ENCODE peak calls at places on chromosome 7, in five cellular contexts. D is GM23338, Z is spleen, B is SK-N-SH, K is esophagus muscularis mucosa. X is an unnamed sample.

GRCh38 chr7:120991570-120991969 is 3.1 kb downstream of the CPED1 start:
- DNase-seq in D (no peak), Z (no peak), K (no peak), B (no peak), X (no peak)

GRCh38 chr7:50310361-50310760 is 5.8 kb downstream of the IKZF1 start:
- DNase-seq in K (no peak), B (no peak), D (no peak), Z (no peak), X (no peak)

GRCh38 chr7:155644971-155645509 is 579 bp downstream of the RBM33 start:
- DNase-seq in K (no peak), D (peak; percentile 63), Z (peak; percentile 83), B (peak; percentile 80), X (peak; percentile 47)

GRCh38 chr7:1049801-1050200 is 5.5 kb downstream of the GPR146 start:
- DNase-seq in Z (peak; percentile 73), K (no peak), B (no peak), D (no peak), X (no peak)

GRCh38 chr7:131011976-131012375 is 278.0 kb upstream of the KLF14 start:
- DNase-seq in D (no peak), Z (no peak), B (no peak), K (no peak), X (no peak)

GRCh38 chr7:128938524-128939074 is 872 bp downstream of the IRF5 start:
- DNase-seq in B (peak; percentile 70), Z (peak; percentile 88), K (no peak), D (peak; percentile 56), X (peak; percentile 86)

GRCh38 chr7:120363414-120363813 is 90.4 kb downstream of the KCND2 start:
- DNase-seq in D (no peak), K (no peak), Z (no peak), B (no peak), X (no peak)

GRCh38 chr7:41116337-41116736 is 586.6 kb downstream of the INHBA start:
- DNase-seq in D (no peak), B (no peak), K (no peak), Z (no peak), X (no peak)

GRCh38 chr7:7732566-7733290 is 14.3 kb upstream of the RPA3 start:
- DNase-seq in Z (no peak), D (no peak), K (no peak), B (no peak), X (no peak)

GRCh38 chr7:85528581-85528980 is 341.7 kb upstream of the SEMA3D start:
- DNase-seq in Z (no peak), K (no peak), D (no peak), B (no peak), X (no peak)

GRCh38 chr7:42876182-42877068 is 35.4 kb downstream of the C7orf25 start:
- DNase-seq in Z (no peak), B (peak; percentile 73), K (no peak), D (peak; percentile 88), X (no peak)

GRCh38 chr7:104625956-104626355 is 297.6 kb downstream of the LHFPL3 start:
- DNase-seq in D (no peak), B (no peak), Z (no peak), K (no peak), X (no peak)

GRCh38 chr7:152600266-152600665 is 75.7 kb downstream of the XRCC2 start:
- DNase-seq in D (no peak), B (no peak), K (no peak), Z (peak; percentile 31), X (no peak)

GRCh38 chr7:8133955-8134733 is 127.8 kb downstream of the ICA1 start:
- DNase-seq in B (no peak), Z (no peak), K (no peak), D (no peak), X (no peak)

GRCh38 chr7:93055543-93056107 is 62.2 kb downstream of the SAMD9 start:
- DNase-seq in B (peak; percentile 69), Z (no peak), D (peak; percentile 66), K (no peak), X (no peak)

GRCh38 chr7:101927389-101928306 is 110.2 kb downstream of the CUX1 start:
- DNase-seq in Z (peak; percentile 45), B (no peak), K (no peak), D (peak; percentile 48), X (peak; percentile 60)

GRCh38 chr7:115229401-115230083 is 307.6 kb downstream of the MDFIC start:
- DNase-seq in K (no peak), Z (no peak), D (no peak), B (no peak), X (no peak)

GRCh38 chr7:3927446-3928110 is 626.5 kb downstream of the SDK1 start:
- DNase-seq in B (no peak), D (no peak), Z (no peak), K (no peak), X (no peak)

GRCh38 chr7:42426163-42426562 is 189.2 kb upstream of the GLI3 start:
- DNase-seq in D (no peak), Z (no peak), B (no peak), K (no peak), X (no peak)

GRCh38 chr7:45363669-45364068 is 206.1 kb downstream of the RAMP3 start:
- DNase-seq in D (no peak), B (no peak), K (no peak), Z (no peak), X (no peak)

GRCh38 chr7:122652851-122653250 is 46.1 kb downstream of the RNF133 start:
- DNase-seq in D (no peak), K (no peak), B (no peak), Z (no peak), X (peak; percentile 40)

GRCh38 chr7:100575206-100575631 is 1.5 kb upstream of the SAP25 start:
- DNase-seq in D (no peak), B (peak; percentile 33), Z (no peak), K (no peak), X (no peak)

GRCh38 chr7:100572949-100573675 is 588 bp downstream of the SAP25 start:
- DNase-seq in K (no peak), Z (peak; percentile 74), B (peak; percentile 37), D (no peak), X (no peak)

GRCh38 chr7:100574362-100575205 is 884 bp upstream of the SAP25 start:
- DNase-seq in D (no peak), Z (no peak), B (peak; percentile 45), K (no peak), X (no peak)

GRCh38 chr7:100572281-100572948 is 1.3 kb downstream of the SAP25 start:
- DNase-seq in K (no peak), D (no peak), B (peak; percentile 30), Z (peak; percentile 74), X (no peak)

DNA sequence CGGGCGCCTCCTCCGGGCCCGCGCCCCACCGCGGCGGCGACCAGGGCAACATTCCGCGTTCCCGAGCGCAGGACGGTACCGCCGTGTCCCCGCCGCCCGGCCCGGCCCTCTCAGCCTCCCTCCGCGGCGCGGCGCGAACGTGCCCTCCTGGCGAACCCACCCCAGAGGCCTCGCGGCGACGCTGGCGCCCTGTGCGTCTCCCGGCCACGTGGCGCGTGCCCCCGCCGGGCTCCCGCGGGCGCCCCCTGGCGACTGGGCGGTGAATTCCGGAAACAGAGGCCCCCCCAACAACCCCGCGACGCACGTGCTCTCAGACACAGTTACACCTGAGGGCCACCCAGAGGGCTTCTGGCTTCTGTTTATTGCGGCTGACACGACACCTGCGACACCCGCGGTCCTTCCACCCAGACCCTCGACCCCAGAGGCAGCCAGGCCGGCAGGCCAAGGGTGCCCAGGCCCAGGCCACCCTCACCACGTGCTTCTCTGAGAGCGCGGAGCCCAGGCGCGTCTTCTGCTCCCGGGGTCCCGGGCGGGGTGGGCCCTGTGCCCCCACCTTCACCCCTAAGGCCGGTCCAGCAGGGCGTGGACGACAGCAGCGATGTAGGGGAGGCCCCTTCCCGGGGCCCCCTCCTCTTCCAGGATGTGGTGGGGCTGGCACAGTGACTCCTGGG is at the start of gene SAP25:
- DNase-seq in B (peak; percentile 54), K (no peak), Z (peak; percentile 76), D (peak; percentile 80), X (no peak)
- TF ChIP-seq CTCF in B (peak; percentile 28), K (no peak), Z (no peak), D (peak; percentile 73), X (no peak)

DNA sequence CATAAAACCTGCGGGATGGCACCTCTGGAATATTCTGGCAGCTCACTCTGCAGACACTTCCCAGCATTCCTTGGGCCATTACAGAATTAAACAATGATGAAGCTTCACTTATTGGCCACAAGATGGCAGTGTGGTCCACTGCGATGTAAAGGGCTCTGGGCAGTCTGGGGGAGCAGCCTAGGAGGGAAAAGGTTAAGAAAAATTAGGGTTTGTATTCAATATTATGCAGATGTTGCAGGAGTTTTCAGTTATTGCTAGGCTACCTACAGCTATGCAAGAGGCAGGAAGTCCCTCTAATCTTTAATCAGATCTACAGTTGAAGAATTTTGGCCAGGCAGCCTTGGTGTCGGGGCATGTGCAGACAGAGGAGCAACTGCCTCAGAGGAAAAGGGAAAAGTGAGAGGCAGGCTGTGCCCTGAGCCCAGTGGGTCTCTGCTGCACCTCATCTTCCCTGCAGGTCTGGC is 233.2 kb upstream of the PRSS1 start:
- DNase-seq in B (peak; percentile 69), D (peak; percentile 83), Z (no peak), K (no peak), X (peak; percentile 40)
- TF ChIP-seq POLR2AphosphoS5 in B (no peak), D (no peak), Z (no peak), K (no peak), X (no peak)

GRCh38 chr7:6621195-6622128 is 6.1 kb downstream of the ZNF853 start:
- DNase-seq in D (no peak), Z (no peak), B (no peak), K (no peak), X (no peak)

GRCh38 chr7:6622129-6622710 is 6.8 kb downstream of the ZNF853 start:
- DNase-seq in B (no peak), D (no peak), K (no peak), Z (no peak), X (peak; percentile 75)

GRCh38 chr7:6623589-6624245 is 8.3 kb downstream of the ZNF853 start:
- DNase-seq in Z (no peak), K (no peak), B (no peak), D (no peak), X (no peak)

GRCh38 chr7:6628045-6628444 is 9.1 kb upstream of the ZNF316 start:
- DNase-seq in D (no peak), Z (no peak), B (no peak), K (no peak), X (no peak)

GRCh38 chr7:6624246-6624611 is 8.8 kb downstream of the ZNF853 start:
- DNase-seq in B (no peak), D (no peak), Z (no peak), K (no peak), X (no peak)
- H3K4me3 ChIP-seq in B (no peak overlapping the region), D (no peak overlapping the region), Z (no peak overlapping the region), K (no peak overlapping the region), X (no peak overlapping the region)

DNA sequence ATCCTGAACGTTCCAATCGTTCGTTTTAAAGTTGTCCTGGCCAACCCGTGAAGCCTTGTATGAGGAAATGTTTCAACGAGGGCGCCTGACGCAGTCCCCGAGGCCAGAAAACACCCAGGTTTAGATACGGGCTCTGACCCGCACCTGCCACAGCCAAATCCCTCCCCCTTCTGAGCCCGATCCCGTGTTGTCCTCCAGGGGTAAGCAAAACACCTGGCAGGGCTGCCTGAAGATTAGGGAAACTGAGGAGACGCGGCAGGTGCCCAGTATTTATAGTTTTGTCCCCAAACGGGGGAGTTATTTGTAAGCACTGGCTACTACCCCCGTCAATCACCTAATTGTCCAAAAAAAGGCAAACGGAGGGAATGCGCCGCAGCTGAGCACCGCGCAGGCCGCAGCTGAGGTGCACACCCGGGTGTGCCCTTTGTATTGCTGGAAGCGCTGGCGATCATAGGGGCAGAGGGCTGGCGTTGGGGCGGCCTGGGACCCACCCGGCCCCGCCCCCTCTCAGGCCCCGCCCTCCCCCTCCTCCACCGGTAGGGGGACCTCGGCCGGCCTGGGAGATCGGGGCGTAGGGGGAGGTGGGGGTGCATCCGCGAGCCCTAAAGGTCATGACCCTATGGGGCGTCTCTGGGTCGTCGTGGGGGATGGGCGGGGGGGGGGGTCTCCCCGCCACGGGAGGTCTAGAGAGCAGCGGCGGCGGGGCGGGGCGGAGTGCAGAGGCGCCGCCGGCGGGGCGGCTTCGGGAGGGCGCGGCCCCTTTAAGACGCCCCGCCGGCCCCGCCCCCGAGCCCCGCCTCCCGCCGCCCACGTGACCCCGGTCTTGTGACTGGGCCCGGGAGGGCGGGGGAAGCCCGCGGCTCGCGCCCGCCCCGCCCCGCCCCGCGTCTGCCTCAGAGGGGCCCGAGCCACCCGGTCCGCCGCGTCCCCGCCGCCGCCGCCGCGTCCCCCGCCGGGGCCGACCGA is at the start of gene BRI3:
- DNase-seq in B (peak; percentile 100), D (peak; percentile 92), K (peak; percentile 99), Z (peak; percentile 97), X (peak; percentile 91)
- TF ChIP-seq CTCF in B (no peak), D (peak; percentile 9), K (no peak), Z (peak; percentile 7), X (no peak)

X was measured in upper lobe of left lung.